ENCODE peak calls at places on chromosomes 11 and 22, in ten cellular contexts. C is psoas muscle; B is GM23248; J is Jurkat, Clone E6-1; H is CD4-positive, CD25-positive, alpha-beta regulatory T cell; Y is fibroblast of the conjunctiva; G is AG08396; R is hippocampal formation; O is NCI-H1436; D is activated CD4-positive, alpha-beta T cell treated with anti-CD3 and anti-CD28 coated beads for 24 hours. V is an unnamed sample.

GRCh38 chr11:84384637-84385227 is 1098.6 kb upstream of the CCDC90B start:
- DNase-seq in O (peak; percentile 51), J (peak; percentile 27), B (peak; percentile 63), C (no peak), D (no peak), R (peak; percentile 33), H (no peak), Y (peak; percentile 29), G (peak; percentile 26), V (peak; percentile 73)

GRCh38 chr22:19039796-19040580 is 82.2 kb downstream of the DGCR2 start:
- DNase-seq in D (no peak), O (no peak), R (no peak), J (no peak), B (no peak), G (no peak), Y (no peak), C (peak; percentile 40), H (no peak), V (no peak)

GRCh38 chr22:33921576-33922181 is 1.4 kb upstream of the LARGE1 start:
- DNase-seq in Y (no peak), C (peak; percentile 75), J (no peak), D (no peak), R (peak; percentile 52), O (peak; percentile 67), H (no peak), B (peak; percentile 76), G (peak; percentile 78), V (peak; percentile 77)

GRCh38 chr11:112012877-112013276 is 12.3 kb upstream of the DLAT start:
- DNase-seq in J (no peak), H (no peak), Y (peak; percentile 18), D (no peak), B (peak; percentile 39), C (no peak), R (no peak), O (no peak), G (no peak), V (peak; percentile 47)

GRCh38 chr11:19246816-19247215 is 6.1 kb upstream of the E2F8 start:
- DNase-seq in J (no peak), C (no peak), D (no peak), H (no peak), G (no peak), B (no peak), R (no peak), O (no peak), Y (no peak), V (no peak)

GRCh38 chr22:26671317-26672059 is 14.1 kb downstream of the MIAT start:
- DNase-seq in O (no peak), Y (no peak), R (no peak), C (peak; percentile 68), B (no peak), H (peak; percentile 56), J (peak; percentile 75), G (no peak), D (peak; percentile 38), V (no peak)

GRCh38 chr11:110431212-110432073 is 1.7 kb downstream of the FDX1 start:
- DNase-seq in H (no peak), R (no peak), D (no peak), C (no peak), G (peak; percentile 31), O (no peak), J (no peak), Y (no peak), B (peak; percentile 32), V (peak; percentile 40)

GRCh38 chr22:48968201-48968959 is 859.3 kb downstream of the BRD1 start:
- DNase-seq in B (no peak), H (no peak), Y (no peak), R (no peak), G (no peak), D (no peak), J (no peak), O (peak; percentile 39), C (no peak), V (no peak)

GRCh38 chr22:19822301-19823117 is 32.2 kb downstream of the GNB1L start:
- DNase-seq in B (no peak), C (no peak), J (no peak), R (no peak), G (no peak), H (no peak), O (no peak), Y (no peak), D (no peak), V (no peak)

GRCh38 chr11:85749287-85749834 is 61.6 kb downstream of the SYTL2 start:
- DNase-seq in D (no peak), Y (no peak), R (no peak), J (no peak), H (no peak), O (no peak), C (no peak), B (no peak), G (no peak), V (no peak)

GRCh38 chr11:43944761-43945311 is 2.4 kb downstream of the C11orf96 start:
- DNase-seq in C (peak; percentile 89), G (peak; percentile 80), R (peak; percentile 53), H (peak; percentile 15), B (peak; percentile 42), O (peak; percentile 8), D (peak; percentile 56), Y (no peak), J (no peak), V (peak; percentile 57)

GRCh38 chr22:46866591-46866990 is 104.1 kb downstream of the TBC1D22A start:
- DNase-seq in O (no peak), J (no peak), D (no peak), G (peak; percentile 72), Y (peak; percentile 61), B (peak; percentile 95), R (no peak), H (no peak), C (no peak), V (peak; percentile 74)

GRCh38 chr11:2382927-2383822 is 6.1 kb downstream of the CD81 start:
- DNase-seq in D (no peak), C (peak; percentile 91), R (peak; percentile 14), Y (no peak), H (no peak), O (no peak), J (no peak), B (peak; percentile 83), G (peak; percentile 71), V (no peak)

GRCh38 chr22:29393019-29393608 is 4.7 kb upstream of the AP1B1 start:
- DNase-seq in C (no peak), H (no peak), B (no peak), D (no peak), G (no peak), R (no peak), Y (no peak), O (no peak), J (no peak), V (no peak)

GRCh38 chr11:47891886-47892285 is 43.7 kb upstream of the NUP160 start:
- DNase-seq in B (no peak), J (no peak), G (no peak), O (no peak), D (no peak), Y (no peak), C (no peak), R (no peak), H (no peak), V (no peak)

GRCh38 chr11:77140231-77140959 is 12.3 kb downstream of the MYO7A start:
- DNase-seq in B (peak; percentile 32), C (peak; percentile 85), Y (no peak), G (no peak), O (no peak), R (no peak), H (no peak), J (no peak), D (no peak), V (no peak)

V was measured in astrocyte of the hippocampus.